ENCODE peak calls at places on chromosome 2, in ten cellular contexts. K is natural killer cell treated with Interleukin-12 subunit alpha and Interleukin-12 subunit beta and Interleukin-15 and Interleukin-18, amount 100 ng/mL, for 72 hours; M is caudate nucleus; S is dermis microvascular lymphatic vessel endothelial cell; N is fibroblast of mammary gland; C is naive thymus-derived CD4-positive, alpha-beta T cell; Q is stromal cell of bone marrow; D is stimulated activated CD4-positive, alpha-beta T cell treated with anti-CD3 and anti-CD28 coated beads, Interleukin-2, amount 100 ng/mL, for 48 hours; V is body of pancreas; L is ovary. H is an unnamed sample.

GRCh38 chr2:201977651-201978050 is 56.0 kb upstream of the FZD7 start:
- DNase-seq in K (no peak), M (no peak), S (no peak), N (no peak), C (no peak), Q (no peak), D (no peak), V (no peak), L (no peak), H (no peak)

GRCh38 chr2:98240796-98241398 is 105.4 kb upstream of the CNGA3 start:
- DNase-seq in K (no peak), M (no peak), S (no peak), N (no peak), C (no peak), Q (no peak), D (no peak), V (no peak), L (no peak), H (no peak)

GRCh38 chr2:171792922-171793580 is 101.0 kb downstream of the SLC25A12 start:
- DNase-seq in K (no peak), M (no peak), S (no peak), N (no peak), C (no peak), Q (no peak), D (no peak), V (no peak), L (no peak), H (no peak)

GRCh38 chr2:36461039-36461681 is 105.6 kb downstream of the CRIM1 start:
- DNase-seq in K (no peak), M (no peak), S (peak; percentile 95), N (peak; percentile 92), C (peak; percentile 1), Q (peak; percentile 57), D (no peak), V (no peak), L (no peak), H (peak; percentile 95)

GRCh38 chr2:135985826-135986393 is 484 bp upstream of the DARS1 start:
- DNase-seq in K (no peak), M (no peak), S (no peak), N (no peak), C (peak; percentile 78), Q (peak; percentile 14), D (no peak), V (no peak), L (no peak), H (no peak)

GRCh38 chr2:175282300-175282699 is 100.8 kb upstream of the ATP5MC3 start:
- DNase-seq in K (no peak), M (no peak), S (peak; percentile 32), N (peak; percentile 47), C (peak; percentile 4), Q (peak; percentile 5), D (no peak), V (no peak), L (no peak), H (peak; percentile 47)

GRCh38 chr2:134917958-134918517 is 584 bp upstream of the CCNT2 start:
- DNase-seq in K (no peak), M (no peak), S (no peak), N (no peak), C (peak; percentile 88), Q (peak; percentile 2), D (peak; percentile 73), V (peak; percentile 89), L (no peak), H (no peak)

GRCh38 chr2:112811841-112812306 is 24.7 kb downstream of the IL1B start:
- DNase-seq in K (no peak), M (no peak), S (peak; percentile 99), N (peak; percentile 82), C (no peak), Q (peak; percentile 41), D (no peak), V (no peak), L (no peak), H (peak; percentile 74)

GRCh38 chr2:40367652-40368051 is 84.2 kb downstream of the SLC8A1 start:
- DNase-seq in K (no peak), M (no peak), S (no peak), N (peak; percentile 94), C (no peak), Q (no peak), D (no peak), V (no peak), L (no peak), H (peak; percentile 81)

GRCh38 chr2:10981941-10982381 is 70.2 kb downstream of the KCNF1 start:
- DNase-seq in K (no peak), M (no peak), S (no peak), N (no peak), C (no peak), Q (no peak), D (no peak), V (no peak), L (no peak), H (no peak)

GRCh38 chr2:85678794-85679672 is 11.0 kb upstream of the SFTPB start:
- DNase-seq in K (peak; percentile 82), M (peak; percentile 65), S (peak; percentile 80), N (peak; percentile 77), C (peak; percentile 82), Q (peak; percentile 40), D (peak; percentile 84), V (peak; percentile 94), L (peak; percentile 93), H (peak; percentile 68)

GRCh38 chr2:48715042-48715899 is 40.3 kb downstream of the LHCGR start:
- DNase-seq in K (no peak), M (no peak), S (peak; percentile 31), N (peak; percentile 46), C (no peak), Q (no peak), D (no peak), V (no peak), L (no peak), H (no peak)

H was measured in astrocyte of the spinal cord.